ENCODE peak calls at places on chromosomes 4 and X, in four cellular contexts. A, U, L and Z are unnamed samples.

GRCh38 chr4:83128235-83128929 is 13.9 kb upstream of the PLAC8 start:
- DNase-seq in A (no peak), U (no peak), L (no peak), Z (peak)

GRCh38 chrX:154469880-154470279 is 9.2 kb downstream of the LAGE3 start:
- DNase-seq in A (no peak), U (no peak), L (no peak), Z (no peak)

GRCh38 chr4:13516315-13516860 is 27.9 kb downstream of the NKX3-2 start:
- DNase-seq in A (no peak), U (no peak), L (no peak), Z (no peak)

GRCh38 chr4:95640337-95640736 is 91.6 kb upstream of the UNC5C start:
- DNase-seq in A (no peak), U (no peak), L (no peak), Z (no peak)

GRCh38 chr4:154231796-154232478 is 259.7 kb downstream of the DCHS2 start:
- DNase-seq in A (no peak), U (no peak), L (no peak), Z (no peak)

GRCh38 chr4:2141022-2141761 is 82.1 kb downstream of the NAT8L start:
- DNase-seq in A (peak), U (no peak), L (no peak), Z (no peak)

GRCh38 chrX:136476501-136476900 is 11.2 kb upstream of the BRS3 start:
- DNase-seq in A (no peak), U (no peak), L (no peak), Z (no peak)

GRCh38 chr4:87853108-87853507 is 20.3 kb downstream of the MEPE start:
- DNase-seq in A (no peak), U (peak), L (no peak), Z (peak)

DNA sequence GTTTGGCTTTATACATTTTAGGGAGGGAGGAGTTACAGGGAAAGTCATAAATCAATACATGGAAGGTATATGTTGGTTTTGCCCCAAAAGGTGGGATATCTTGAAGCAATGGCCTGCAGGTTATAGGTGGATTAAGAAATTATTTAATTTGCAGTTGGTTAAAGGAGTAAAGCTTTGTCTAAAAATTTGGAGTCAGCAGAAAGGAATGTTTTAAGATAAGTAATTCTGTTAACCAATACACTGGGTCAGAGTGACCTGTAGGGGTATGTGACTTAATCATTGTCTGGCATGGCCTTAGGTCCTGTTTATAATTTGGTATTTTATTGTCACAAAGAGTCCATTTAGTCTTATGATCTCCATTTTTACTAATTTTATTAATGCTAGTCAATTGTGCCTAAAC is 115.0 kb downstream of the AGTR2 start:
- DNase-seq in A (no peak), U (no peak), L (no peak), Z (no peak)
- TF ChIP-seq SPI1 in A (no peak), U (no peak), L (no peak), Z (no peak)

GRCh38 chr4:90837241-90837640 is 710.0 kb downstream of the CCSER1 start:
- DNase-seq in A (no peak), U (no peak), L (no peak), Z (no peak)
- TF ChIP-seq SPI1 in A (no peak), U (no peak), L (no peak), Z (no peak)

GRCh38 chr4:169286562-169287301 is 16.0 kb upstream of the SH3RF1 start:
- DNase-seq in A (no peak), U (peak), L (no peak), Z (peak)
- TF ChIP-seq SPI1 in A (no peak), U (no peak), L (no peak), Z (no peak)

DNA sequence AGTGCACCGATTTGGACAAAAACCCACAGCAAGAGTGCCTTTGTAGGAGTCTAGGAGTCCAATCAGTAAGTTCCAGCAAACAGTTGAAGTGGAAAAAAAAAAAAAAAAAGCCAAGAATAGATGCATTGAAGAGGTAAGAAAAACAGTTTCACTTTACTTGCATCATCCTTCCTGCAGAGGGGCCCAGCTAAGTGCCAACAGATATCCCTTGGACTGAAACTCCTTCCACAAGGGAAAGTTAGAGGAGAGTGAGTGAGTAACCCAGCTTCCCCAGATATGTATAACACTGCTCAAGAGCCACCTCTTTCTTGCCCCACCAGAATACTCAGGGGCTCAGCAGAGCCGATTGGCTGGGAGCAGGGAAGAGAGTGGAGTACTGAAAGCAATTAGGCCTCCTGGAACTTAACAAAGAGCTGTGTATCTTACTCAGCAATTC is 617.7 kb upstream of the SMIM31 start:
- DNase-seq in A (no peak), U (no peak), L (no peak), Z (no peak)
- TF ChIP-seq SPI1 in A (no peak), U (no peak), L (no peak), Z (no peak)

GRCh38 chrX:17375361-17375630 is 296 bp downstream of the NHS start:
- DNase-seq in A (no peak), U (no peak), L (no peak), Z (no peak)
- TF ChIP-seq SPI1 in A (no peak), U (no peak), L (no peak), Z (no peak)

GRCh38 chr4:148866666-148867065 is 424.5 kb upstream of the NR3C2 start:
- DNase-seq in A (no peak), U (no peak), L (no peak), Z (no peak)

GRCh38 chr4:148868207-148868606 is 426.0 kb upstream of the NR3C2 start:
- DNase-seq in A (no peak), U (no peak), L (no peak), Z (no peak)
- TF ChIP-seq SPI1 in A (no peak), U (no peak), L (no peak), Z (no peak)

GRCh38 chr4:144711685-144712456 is 65.9 kb downstream of the HHIP start:
- DNase-seq in A (no peak), U (no peak), L (no peak), Z (no peak)
- TF ChIP-seq SPI1 in A (no peak), U (no peak), L (no peak), Z (no peak)